ENCODE peak calls at places on chromosomes 11 and 22, in seven cellular contexts. N is heart left ventricle, M is pancreas, F is kidney epithelial cell, V is cardiac muscle cell, Y is WERI-Rb-1, C is fibroblast of lung. G is an unnamed sample.

GRCh38 chr11:76666408-76666807 is 4.1 kb downstream of the LRRC32 start:
- DNase-seq in N (peak), M (no peak), F (no peak), V (peak), Y (peak), C (peak), G (peak)

GRCh38 chr11:130448416-130449068 is at the start of gene ADAMTS15:
- DNase-seq in N (peak), M (peak), F (no peak), V (peak), Y (peak), C (peak), G (no peak)

GRCh38 chr11:11211888-11212287 is 141.2 kb downstream of the CSNK2A3 start:
- DNase-seq in N (no peak), M (no peak), F (no peak), V (no peak), Y (no peak), C (no peak), G (no peak)

GRCh38 chr11:2775083-2775625 is 75.4 kb upstream of the KCNQ1OT1 start:
- DNase-seq in N (no peak), M (no peak), F (no peak), V (no peak), Y (peak), C (no peak), G (no peak)

GRCh38 chr11:67290801-67291200 is 1.7 kb downstream of the ANKRD13D start:
- DNase-seq in N (peak), M (no peak), F (no peak), V (no peak), Y (peak), C (peak), G (no peak)

GRCh38 chr11:8584511-8584910 is 9.5 kb downstream of the STK33 start:
- DNase-seq in N (no peak), M (no peak), F (no peak), V (no peak), Y (no peak), C (no peak), G (no peak)

GRCh38 chr11:65844231-65844872 is 10.6 kb downstream of the SNX32 start:
- DNase-seq in N (no peak), M (no peak), F (no peak), V (no peak), Y (no peak), C (no peak), G (no peak)

GRCh38 chr22:35314161-35314942 is 14.7 kb downstream of the TOM1 start:
- DNase-seq in N (peak), M (no peak), F (no peak), V (no peak), Y (peak), C (no peak), G (no peak)

GRCh38 chr11:118441770-118442169 is 5.5 kb downstream of the KMT2A start:
- DNase-seq in N (no peak), M (no peak), F (no peak), V (no peak), Y (no peak), C (no peak), G (no peak)

GRCh38 chr11:128304666-128305485 is 282.5 kb downstream of the ETS1 start:
- DNase-seq in N (no peak), M (no peak), F (no peak), V (no peak), Y (no peak), C (no peak), G (no peak)

GRCh38 chr11:114317738-114318137 is 21.5 kb downstream of the NNMT start:
- DNase-seq in N (peak), M (no peak), F (no peak), V (peak), Y (peak), C (peak), G (no peak)

GRCh38 chr11:20038969-20039368 is 121.3 kb downstream of the DBX1 start:
- DNase-seq in N (no peak), M (no peak), F (no peak), V (no peak), Y (no peak), C (no peak), G (no peak)

GRCh38 chr11:31655483-31655882 is 145.9 kb downstream of the ELP4 start:
- DNase-seq in N (no peak), M (no peak), F (peak), V (no peak), Y (peak), C (peak), G (no peak)

GRCh38 chr22:28882878-28883656 is at the start of gene ZNRF3:
- DNase-seq in N (peak), M (peak), F (no peak), V (peak), Y (peak), C (peak), G (peak)

GRCh38 chr11:85752890-85753581 is 57.9 kb downstream of the SYTL2 start:
- DNase-seq in N (no peak), M (no peak), F (no peak), V (no peak), Y (no peak), C (no peak), G (no peak)

GRCh38 chr11:73553266-73553665 is 44.6 kb downstream of the FAM168A start:
- DNase-seq in N (no peak), M (no peak), F (no peak), V (no peak), Y (no peak), C (no peak), G (no peak)

GRCh38 chr11:67436459-67437081 is 912 bp downstream of the PTPRCAP start:
- DNase-seq in N (no peak), M (no peak), F (no peak), V (no peak), Y (peak), C (peak), G (no peak)

GRCh38 chr22:36838119-36839030 is 21.5 kb upstream of the PVALB start:
- DNase-seq in N (no peak), M (no peak), F (no peak), V (no peak), Y (no peak), C (no peak), G (no peak)

GRCh38 chr11:12237381-12237784 is 127.0 kb downstream of the MICAL2 start:
- DNase-seq in N (no peak), M (no peak), F (no peak), V (peak), Y (no peak), C (no peak), G (no peak)

GRCh38 chr11:12235945-12236743 is 125.8 kb downstream of the MICAL2 start:
- DNase-seq in N (no peak), M (no peak), F (peak), V (peak), Y (no peak), C (peak), G (no peak)

GRCh38 chr11:12235549-12235944 is 125.2 kb downstream of the MICAL2 start:
- DNase-seq in N (no peak), M (no peak), F (no peak), V (peak), Y (peak), C (no peak), G (no peak)

GRCh38 chr11:12235080-12235479 is 124.7 kb downstream of the MICAL2 start:
- DNase-seq in N (no peak), M (no peak), F (no peak), V (no peak), Y (no peak), C (no peak), G (no peak)

GRCh38 chr11:12236744-12237101 is 126.3 kb downstream of the MICAL2 start:
- DNase-seq in N (no peak), M (no peak), F (no peak), V (no peak), Y (no peak), C (no peak), G (no peak)
- TF ChIP-seq CTCF in N (no peak), M (no peak), F (no peak), V (no peak), Y (no peak), C (no peak), G (peak)

GRCh38 chr11:1223346-1224108 is 661 bp downstream of the MUC5B start:
- DNase-seq in N (peak), M (no peak), F (no peak), V (no peak), Y (peak), C (no peak), G (peak)
- TF ChIP-seq CTCF in N (no peak), M (no peak), F (no peak), V (no peak), Y (no peak), C (no peak), G (no peak)

GRCh38 chr11:121451178-121451981 is 734 bp upstream of the SORL1 start:
- DNase-seq in N (no peak), M (no peak), F (no peak), V (no peak), Y (no peak), C (no peak), G (no peak)
- TF ChIP-seq CTCF in N (no peak), M (no peak), F (no peak), V (no peak), Y (no peak), C (no peak), G (no peak)

GRCh38 chr22:40856513-40857308 is at the start of the genes ST13 and XPNPEP3:
- DNase-seq in N (peak), M (peak), F (peak), V (peak), Y (peak), C (peak), G (peak)
- TF ChIP-seq CTCF in N (no peak), M (no peak), F (peak), V (peak), Y (no peak), C (peak), G (no peak)

GRCh38 chr11:72443016-72443415 is 8.7 kb upstream of the CLPB start:
- DNase-seq in N (no peak), M (no peak), F (no peak), V (no peak), Y (no peak), C (peak), G (no peak)
- TF ChIP-seq CTCF in N (no peak), M (no peak), F (no peak), V (no peak), Y (no peak), C (no peak), G (no peak)

GRCh38 chr11:126968915-126969314 is 31.7 kb downstream of the KIRREL3 start:
- DNase-seq in N (no peak), M (no peak), F (no peak), V (peak), Y (peak), C (peak), G (no peak)

GRCh38 chr11:126965331-126965730 is 35.2 kb downstream of the KIRREL3 start:
- DNase-seq in N (no peak), M (no peak), F (no peak), V (no peak), Y (no peak), C (no peak), G (no peak)

GRCh38 chr11:126973051-126973450 is 27.5 kb downstream of the KIRREL3 start:
- DNase-seq in N (no peak), M (no peak), F (no peak), V (no peak), Y (no peak), C (no peak), G (no peak)

GRCh38 chr11:126971305-126971704 is 29.3 kb downstream of the KIRREL3 start:
- DNase-seq in N (no peak), M (no peak), F (no peak), V (no peak), Y (no peak), C (no peak), G (no peak)

DNA sequence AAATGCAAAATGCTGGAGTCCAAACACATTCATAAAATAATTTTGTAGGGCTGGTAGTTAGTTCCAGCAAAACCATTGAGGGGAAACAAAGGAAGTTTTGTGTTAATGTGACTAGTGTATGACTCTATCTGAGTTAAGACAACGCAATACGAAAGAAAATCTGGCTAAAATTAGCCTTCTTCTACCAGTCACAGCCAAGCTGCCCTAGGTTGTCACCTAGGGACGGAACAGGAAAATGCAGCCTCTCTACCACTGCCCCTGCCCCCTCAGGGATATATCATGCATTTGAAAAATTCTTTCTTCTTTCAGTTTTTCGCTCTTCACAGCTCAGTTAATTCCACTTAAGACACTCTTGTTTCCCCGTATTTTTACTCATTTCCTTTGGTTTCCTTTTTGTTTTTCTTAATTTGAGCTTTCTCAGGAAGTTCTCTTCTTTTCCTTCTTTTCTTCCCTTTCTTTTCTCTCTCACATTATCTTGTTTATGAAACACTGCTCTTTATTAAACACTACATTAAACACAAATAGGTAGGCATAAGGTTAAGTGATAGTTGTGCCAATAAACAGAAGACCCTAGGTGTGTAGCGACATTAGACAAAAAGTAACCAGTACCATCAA is 30.6 kb downstream of the KIRREL3 start:
- DNase-seq in N (no peak), M (no peak), F (no peak), V (peak), Y (peak), C (peak), G (no peak)
- TF ChIP-seq CTCF in N (no peak), M (peak), F (peak), V (peak), Y (peak), C (peak), G (no peak)

GRCh38 chr11:121431820-121432526 is 20.1 kb upstream of the SORL1 start:
- DNase-seq in N (no peak), M (no peak), F (no peak), V (no peak), Y (no peak), C (no peak), G (no peak)

GRCh38 chr11:121422675-121423074 is 29.4 kb upstream of the SORL1 start:
- DNase-seq in N (no peak), M (no peak), F (no peak), V (no peak), Y (no peak), C (no peak), G (peak)

GRCh38 chr11:121425818-121426217 is 26.3 kb upstream of the SORL1 start:
- DNase-seq in N (no peak), M (no peak), F (no peak), V (no peak), Y (no peak), C (no peak), G (no peak)

GRCh38 chr11:121429556-121429955 is 22.6 kb upstream of the SORL1 start:
- DNase-seq in N (no peak), M (no peak), F (no peak), V (no peak), Y (no peak), C (no peak), G (no peak)

DNA sequence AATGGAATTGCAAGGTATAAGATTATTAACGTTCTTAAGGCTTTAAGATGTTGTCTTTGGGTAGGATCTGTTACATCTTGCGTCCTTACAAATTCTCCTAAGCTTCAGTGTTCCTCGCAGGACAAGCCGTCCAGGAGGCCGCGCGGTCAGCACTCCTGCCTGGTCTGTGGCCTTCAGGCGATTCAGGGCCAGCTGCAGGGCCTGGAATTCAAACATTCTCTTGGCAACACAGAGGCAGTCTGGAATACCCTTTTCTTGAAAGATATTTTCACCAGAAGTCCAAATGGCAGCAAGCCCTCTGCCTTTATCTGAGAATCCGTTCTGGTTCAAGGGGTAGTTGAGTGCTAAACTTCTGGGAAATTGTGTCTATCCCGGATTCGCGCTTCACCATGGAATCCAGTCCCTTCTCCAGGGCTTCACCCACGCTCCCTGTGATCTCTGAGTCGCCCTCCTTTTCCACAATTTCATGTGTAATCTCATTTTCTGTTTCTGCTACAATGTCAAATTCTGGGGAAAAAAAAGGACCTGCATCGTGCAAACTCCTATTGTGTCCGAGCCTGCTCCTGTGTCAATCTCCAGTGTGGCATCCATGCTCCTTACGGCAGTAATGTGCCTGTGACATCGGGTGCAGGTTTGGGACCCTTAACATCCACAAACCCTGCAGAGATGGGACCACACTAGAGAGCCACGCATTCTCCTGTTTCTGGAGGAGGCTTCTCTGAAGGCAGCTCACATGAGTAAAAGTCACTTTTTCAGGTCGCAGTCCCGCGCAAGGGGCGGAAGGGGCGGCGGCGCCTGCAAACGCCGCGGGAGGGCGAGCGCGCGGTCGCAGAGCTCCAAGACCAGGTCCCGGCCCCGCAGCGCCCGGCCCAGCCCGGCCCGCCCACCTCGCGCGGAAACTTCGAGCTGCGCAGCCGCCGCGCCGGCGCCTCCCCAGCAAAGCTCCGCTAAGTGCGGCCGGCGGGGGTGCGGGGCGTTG is 25.3 kb upstream of the SORL1 start:
- DNase-seq in N (peak), M (peak), F (no peak), V (peak), Y (no peak), C (no peak), G (peak)
- TF ChIP-seq CTCF in N (no peak), M (peak), F (no peak), V (no peak), Y (no peak), C (no peak), G (peak)

DNA sequence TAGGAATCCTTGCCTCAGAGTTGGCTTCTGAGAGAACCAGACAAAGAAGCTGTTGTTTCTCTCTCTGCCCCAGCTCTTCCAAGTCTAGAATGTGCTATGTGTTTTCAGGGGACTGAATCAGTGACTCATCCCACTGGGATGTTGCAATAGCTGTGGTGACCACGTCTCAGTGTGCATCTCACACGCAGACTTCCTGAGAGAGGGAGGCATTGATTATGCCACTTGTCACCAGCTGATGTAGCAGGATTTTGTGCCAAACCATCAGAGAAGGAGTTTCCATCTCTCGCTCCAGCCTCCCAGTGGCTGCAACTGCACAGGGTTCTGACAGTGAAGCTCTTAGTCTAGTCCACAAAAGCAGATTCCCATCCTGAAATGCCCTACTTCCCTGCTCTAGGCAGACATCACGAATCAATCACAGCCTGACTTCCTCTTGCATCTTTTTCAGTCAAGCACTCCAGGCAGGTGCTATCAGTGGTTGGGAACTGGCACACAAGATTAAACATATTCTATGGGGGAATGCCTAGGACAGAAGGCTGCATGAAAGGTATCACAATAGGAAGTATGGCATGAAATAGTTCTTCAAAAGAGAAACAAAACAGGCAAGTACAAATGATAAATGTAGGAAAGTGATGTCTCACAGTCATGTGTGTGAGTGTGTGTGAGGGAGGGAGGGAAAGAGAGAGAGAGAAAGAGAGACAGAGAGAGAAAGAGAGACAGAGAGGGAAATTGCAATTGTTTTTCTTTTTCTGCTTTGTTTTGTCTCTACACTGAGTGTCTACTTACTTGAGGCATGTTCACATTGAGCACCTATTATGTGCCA is 456.0 kb downstream of the MIAT start:
- DNase-seq in N (peak), M (peak), F (peak), V (no peak), Y (no peak), C (peak), G (peak)
- TF ChIP-seq CTCF in N (no peak), M (no peak), F (no peak), V (no peak), Y (no peak), C (no peak), G (no peak)

GRCh38 chr11:79794057-79794456 is 353.2 kb upstream of the TENM4 start:
- DNase-seq in N (no peak), M (no peak), F (no peak), V (no peak), Y (no peak), C (no peak), G (no peak)

GRCh38 chr11:79796704-79797103 is 355.9 kb upstream of the TENM4 start:
- DNase-seq in N (no peak), M (no peak), F (no peak), V (no peak), Y (no peak), C (no peak), G (no peak)

GRCh38 chr11:79794484-79795393 is 353.9 kb upstream of the TENM4 start:
- DNase-seq in N (no peak), M (no peak), F (no peak), V (no peak), Y (no peak), C (no peak), G (no peak)
- TF ChIP-seq CTCF in N (no peak), M (no peak), F (no peak), V (no peak), Y (no peak), C (no peak), G (no peak)

DNA sequence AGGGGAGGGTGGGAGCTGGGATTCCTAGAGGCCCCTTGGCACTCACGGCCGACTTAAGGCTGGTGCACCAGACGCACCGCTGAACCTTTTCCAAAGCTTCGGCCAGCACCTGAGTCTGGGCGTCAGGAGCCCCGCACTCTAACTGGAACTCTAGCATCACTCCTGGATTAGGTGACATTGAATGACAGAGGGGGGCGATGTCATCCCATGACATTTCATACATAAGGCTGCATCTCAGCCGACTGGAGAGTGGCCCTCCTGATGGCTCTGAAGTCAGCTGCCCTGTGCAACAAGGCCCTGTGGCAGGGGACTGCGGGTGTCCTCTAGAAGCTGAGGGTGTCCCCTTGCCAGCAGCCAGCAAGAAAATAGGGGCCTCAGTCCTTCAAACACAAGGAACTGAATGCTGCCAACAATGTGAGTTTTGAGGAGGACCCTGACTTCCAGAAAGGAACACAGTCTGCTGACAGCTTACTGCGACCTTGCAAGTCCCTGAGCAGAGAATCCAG is 10.1 kb upstream of the FADS3 start:
- DNase-seq in N (no peak), M (no peak), F (no peak), V (no peak), Y (no peak), C (no peak), G (no peak)
- TF ChIP-seq CTCF in N (no peak), M (no peak), F (no peak), V (no peak), Y (no peak), C (no peak), G (no peak)

G was measured in CD14-positive monocyte.